ENCODE peak calls at places on chromosomes 4 and X, in nine cellular contexts. D is Right ventricle myocardium superior; W is NCI-H526; T is activated CD4-positive, alpha-beta T cell treated with anti-CD3 and anti-CD28 coated beads for 4 hours; K is MCF 10A; J is AG09319; H is right atrium auricular region; L is activated naive CD4-positive, alpha-beta T cell; O is stimulated activated CD4-positive, alpha-beta T cell treated with anti-CD3 and anti-CD28 coated beads, Interleukin-15, amount 100 ng/mL, for 1 hour. C is an unnamed sample.

GRCh38 chrX:794311-794710 is 163.7 kb downstream of the SHOX start:
- DNase-seq in J (no peak), T (no peak), H (no peak), O (no peak), L (no peak), W (no peak), D (no peak), K (no peak), C (no peak)

GRCh38 chr4:127400736-127401346 is 231.9 kb upstream of the INTU start:
- DNase-seq in J (peak), H (no peak), K (peak), T (no peak), D (peak), W (peak), L (no peak), O (no peak), C (peak)

GRCh38 chr4:44578954-44579353 is 72.5 kb downstream of the YIPF7 start:
- DNase-seq in K (no peak), D (no peak), O (no peak), H (no peak), T (no peak), W (no peak), J (no peak), L (no peak), C (no peak)

GRCh38 chrX:21985332-21985777 is 44.8 kb downstream of the SMS start:
- DNase-seq in D (peak), K (peak), W (peak), O (peak), J (peak), H (peak), T (peak), L (peak), C (no peak)

GRCh38 chr4:39730067-39730466 is 32.1 kb downstream of the UBE2K start:
- DNase-seq in L (no peak), T (no peak), D (no peak), W (no peak), J (no peak), O (no peak), H (no peak), K (peak), C (no peak)

GRCh38 chr4:85051526-85051925 is 85.0 kb upstream of the WDFY3 start:
- DNase-seq in O (no peak), T (no peak), K (no peak), D (no peak), L (no peak), W (no peak), J (no peak), H (no peak), C (no peak)

GRCh38 chr4:83489711-83490326 is 4.9 kb upstream of the ABRAXAS1 start:
- DNase-seq in J (no peak), H (no peak), W (no peak), D (no peak), T (no peak), K (no peak), O (no peak), L (no peak), C (no peak)

GRCh38 chrX:19487520-19488200 is 27.6 kb downstream of the MAP3K15 start:
- DNase-seq in K (no peak), O (no peak), J (no peak), D (no peak), H (no peak), L (no peak), T (no peak), W (no peak), C (no peak)

GRCh38 chr4:149933883-149934282 is 118.2 kb upstream of the IQCM start:
- DNase-seq in T (no peak), H (no peak), D (no peak), W (no peak), O (no peak), L (no peak), K (peak), J (no peak), C (no peak)

GRCh38 chr4:80008971-80009370 is 64.1 kb downstream of the ANTXR2 start:
- DNase-seq in T (no peak), K (no peak), D (no peak), O (no peak), H (no peak), J (no peak), L (no peak), W (no peak), C (no peak)

GRCh38 chr4:101187837-101188236 is 159.5 kb downstream of the PPP3CA start:
- DNase-seq in J (no peak), H (no peak), K (peak), T (no peak), D (no peak), L (no peak), O (no peak), W (peak), C (no peak)

GRCh38 chr4:146095091-146095690 is 80.3 kb upstream of the LSM6 start:
- DNase-seq in T (no peak), J (peak), W (peak), O (no peak), H (no peak), K (peak), D (no peak), L (no peak), C (no peak)

GRCh38 chrX:12162420-12162819 is 24.1 kb downstream of the FRMPD4 start:
- DNase-seq in D (no peak), J (peak), L (no peak), W (no peak), K (no peak), T (no peak), O (no peak), H (no peak), C (no peak)

GRCh38 chr4:22625301-22625700 is 67.4 kb upstream of the GBA3 start:
- DNase-seq in W (no peak), O (no peak), D (no peak), H (no peak), T (no peak), J (no peak), K (no peak), L (no peak), C (no peak)

GRCh38 chr4:153433753-153434105 is 32.4 kb upstream of the TMEM131L start:
- DNase-seq in D (no peak), L (no peak), W (no peak), T (no peak), J (no peak), H (no peak), O (no peak), K (no peak), C (no peak)

GRCh38 chrX:112641449-112641848 is 38.3 kb downstream of the LHFPL1 start:
- DNase-seq in J (no peak), W (no peak), H (no peak), D (no peak), O (no peak), L (no peak), K (no peak), T (no peak), C (no peak)

GRCh38 chr4:184007891-184008290 is 102.8 kb downstream of the STOX2 start:
- DNase-seq in W (no peak), L (no peak), J (no peak), T (no peak), D (no peak), O (no peak), H (no peak), K (no peak), C (no peak)

GRCh38 chrX:151397741-151398070 is 700 bp downstream of the VMA21 start:
- DNase-seq in W (no peak), J (no peak), L (no peak), T (no peak), D (no peak), K (no peak), O (no peak), H (no peak), C (no peak)

GRCh38 chr4:135598151-135598550 is 1396.6 kb upstream of the PABPC4L start:
- DNase-seq in D (no peak), T (no peak), K (no peak), H (no peak), W (no peak), J (no peak), O (no peak), L (no peak), C (no peak)

GRCh38 chr4:78166582-78166981 is 109.5 kb downstream of the FRAS1 start:
- DNase-seq in T (no peak), W (no peak), L (no peak), K (no peak), H (no peak), O (no peak), D (no peak), J (no peak), C (no peak)

GRCh38 chrX:56729152-56729557 is at the start of gene NBDY:
- DNase-seq in L (no peak), D (peak), K (peak), T (peak), W (peak), J (no peak), O (no peak), H (peak), C (peak)

GRCh38 chr4:6695660-6696581 is 2.2 kb downstream of the S100P start:
- DNase-seq in K (peak), L (no peak), T (peak), W (no peak), H (no peak), J (no peak), O (no peak), D (no peak), C (no peak)

GRCh38 chr4:166169111-166169510 is 296.1 kb downstream of the TLL1 start:
- DNase-seq in L (no peak), O (no peak), T (no peak), K (peak), J (no peak), W (peak), D (no peak), H (no peak), C (no peak)

GRCh38 chr4:101200561-101200960 is 146.8 kb downstream of the PPP3CA start:
- DNase-seq in W (no peak), K (peak), J (peak), L (no peak), T (no peak), D (no peak), O (no peak), H (no peak), C (no peak)

GRCh38 chr4:48268956-48269860 is at the start of gene TEC:
- DNase-seq in L (peak), J (no peak), T (peak), H (peak), O (peak), K (peak), W (no peak), D (peak), C (peak)

GRCh38 chr4:56757270-56757746 is 64.2 kb downstream of the SPINK2 start:
- DNase-seq in K (peak), D (no peak), L (peak), O (no peak), T (peak), W (no peak), H (no peak), J (no peak), C (no peak)

GRCh38 chrX:115632455-115632854 is 71.5 kb downstream of the PLS3 start:
- DNase-seq in J (no peak), W (no peak), H (no peak), K (no peak), D (no peak), O (no peak), T (no peak), L (no peak), C (no peak)